ENCODE peak calls at places on chromosomes 6 and 20, in six cellular contexts. T is lung, C is stomach, M is testis, S is neuronal stem cell, G is upper lobe of right lung. L is an unnamed sample.

GRCh38 chr6:26224940-26225847 is 138.0 kb downstream of the HFE start:
- DNase-seq in T (no peak), C (no peak), M (no peak), S (peak; percentile 85), G (no peak), L (no peak)

GRCh38 chr20:5397418-5397817 is 80.7 kb upstream of the PROKR2 start:
- DNase-seq in T (no peak), C (no peak), M (no peak), S (no peak), G (no peak), L (no peak)

GRCh38 chr6:2988426-2989331 is 11.0 kb upstream of the NQO2 start:
- DNase-seq in T (peak; percentile 89), C (peak; percentile 88), M (peak; percentile 91), S (peak; percentile 88), G (peak; percentile 95), L (peak; percentile 89)

GRCh38 chr20:1430004-1430451 is 36.6 kb downstream of the NSFL1C start:
- DNase-seq in T (no peak), C (no peak), M (no peak), S (no peak), G (no peak), L (no peak)

GRCh38 chr20:652611-653109 is 340 bp downstream of the SRXN1 start:
- DNase-seq in T (no peak), C (peak; percentile 33), M (peak; percentile 42), S (no peak), G (peak; percentile 79), L (peak; percentile 39)

GRCh38 chr6:27505209-27506027 is 32.5 kb upstream of the ZNF184 start:
- DNase-seq in T (no peak), C (no peak), M (peak; percentile 80), S (peak; percentile 27), G (no peak), L (peak; percentile 68)

GRCh38 chr20:63685269-63686026 is 11.0 kb upstream of the TNFRSF6B start:
- DNase-seq in T (no peak), C (no peak), M (no peak), S (no peak), G (no peak), L (no peak)

GRCh38 chr20:33059136-33059535 is 5.4 kb downstream of the BPIFB3 start:
- DNase-seq in T (no peak), C (no peak), M (no peak), S (no peak), G (peak; percentile 9), L (no peak)

GRCh38 chr6:37566209-37566859 is 66.6 kb upstream of the CCDC167 start:
- DNase-seq in T (peak; percentile 34), C (peak; percentile 63), M (peak; percentile 70), S (peak; percentile 80), G (peak; percentile 69), L (peak; percentile 50)

GRCh38 chr6:37704066-37704465 is 6.4 kb upstream of the MDGA1 start:
- DNase-seq in T (no peak), C (no peak), M (no peak), S (no peak), G (no peak), L (no peak)

GRCh38 chr6:137258170-137258569 is 39.0 kb upstream of the IFNGR1 start:
- DNase-seq in T (no peak), C (no peak), M (no peak), S (no peak), G (no peak), L (peak; percentile 46)

GRCh38 chr20:21609221-21609620 is 95.4 kb upstream of the NKX2-2 start:
- DNase-seq in T (no peak), C (no peak), M (no peak), S (no peak), G (no peak), L (no peak)

GRCh38 chr6:75502884-75503283 is 9.3 kb upstream of the FILIP1 start:
- DNase-seq in T (no peak), C (no peak), M (no peak), S (no peak), G (no peak), L (no peak)

GRCh38 chr6:18488526-18489270 is 101.5 kb downstream of the RNF144B start:
- DNase-seq in T (no peak), C (no peak), M (no peak), S (no peak), G (no peak), L (no peak)

GRCh38 chr20:63493563-63494020 is 5.3 kb downstream of the EEF1A2 start:
- DNase-seq in T (no peak), C (no peak), M (no peak), S (no peak), G (no peak), L (no peak)

GRCh38 chr20:63355781-63356295 is 5.3 kb downstream of the CHRNA4 start:
- DNase-seq in T (no peak), C (no peak), M (no peak), S (no peak), G (no peak), L (no peak)

GRCh38 chr6:168216741-168217140 is 102.8 kb downstream of the DACT2 start:
- DNase-seq in T (no peak), C (no peak), M (no peak), S (peak; percentile 72), G (no peak), L (no peak)

GRCh38 chr6:145529582-145529981 is 205.7 kb downstream of the EPM2A start:
- DNase-seq in T (no peak), C (peak; percentile 47), M (no peak), S (no peak), G (no peak), L (peak; percentile 7)

GRCh38 chr20:6828794-6829423 is 61.4 kb downstream of the BMP2 start:
- DNase-seq in T (peak; percentile 59), C (peak; percentile 78), M (peak; percentile 87), S (peak; percentile 67), G (no peak), L (peak; percentile 72)

GRCh38 chr6:128112494-128112893 is 211.6 kb upstream of the THEMIS start:
- DNase-seq in T (no peak), C (no peak), M (no peak), S (no peak), G (no peak), L (no peak)

GRCh38 chr20:1844723-1845523 is 50.3 kb upstream of the SIRPA start:
- DNase-seq in T (peak; percentile 50), C (peak; percentile 35), M (peak; percentile 36), S (no peak), G (peak; percentile 75), L (no peak)

GRCh38 chr6:96721227-96721626 is 116.0 kb downstream of the GPR63 start:
- DNase-seq in T (no peak), C (no peak), M (no peak), S (no peak), G (no peak), L (no peak)

GRCh38 chr6:17863971-17864754 is 123.3 kb downstream of the KIF13A start:
- DNase-seq in T (no peak), C (no peak), M (no peak), S (no peak), G (no peak), L (no peak)

GRCh38 chr6:112050417-112050816 is 3.5 kb upstream of the CCN6 start:
- DNase-seq in T (no peak), C (no peak), M (no peak), S (no peak), G (no peak), L (no peak)

GRCh38 chr6:112058243-112058642 is 4.3 kb downstream of the CCN6 start:
- DNase-seq in T (no peak), C (no peak), M (no peak), S (no peak), G (no peak), L (no peak)

GRCh38 chr6:112058673-112059072 is 4.8 kb downstream of the CCN6 start:
- DNase-seq in T (no peak), C (no peak), M (no peak), S (no peak), G (no peak), L (no peak)

GRCh38 chr6:112054001-112054400 is at the start of gene CCN6:
- DNase-seq in T (no peak), C (no peak), M (no peak), S (no peak), G (no peak), L (no peak)

GRCh38 chr6:112054520-112055160 is 736 bp downstream of the CCN6 start:
- DNase-seq in T (no peak), C (no peak), M (no peak), S (no peak), G (no peak), L (no peak)
- H3K27ac ChIP-seq in T (no peak overlapping the region), C (peak overlapping the region; percentile 8), M (no peak overlapping the region), S (no peak overlapping the region), G (no peak overlapping the region), L (no peak overlapping the region)

GRCh38 chr6:45460166-45460565 is 82.4 kb upstream of the SUPT3H start:
- DNase-seq in T (no peak), C (no peak), M (no peak), S (no peak), G (no peak), L (no peak)
- H3K4me1 ChIP-seq in T (no peaks in the 10 kb centered on the region), C (no peaks in the 10 kb centered on the region), M (no peaks in the 10 kb centered on the region), S (no peaks in the 10 kb centered on the region), G (no peaks in the 10 kb centered on the region), L (no peaks in the 10 kb centered on the region)

DNA sequence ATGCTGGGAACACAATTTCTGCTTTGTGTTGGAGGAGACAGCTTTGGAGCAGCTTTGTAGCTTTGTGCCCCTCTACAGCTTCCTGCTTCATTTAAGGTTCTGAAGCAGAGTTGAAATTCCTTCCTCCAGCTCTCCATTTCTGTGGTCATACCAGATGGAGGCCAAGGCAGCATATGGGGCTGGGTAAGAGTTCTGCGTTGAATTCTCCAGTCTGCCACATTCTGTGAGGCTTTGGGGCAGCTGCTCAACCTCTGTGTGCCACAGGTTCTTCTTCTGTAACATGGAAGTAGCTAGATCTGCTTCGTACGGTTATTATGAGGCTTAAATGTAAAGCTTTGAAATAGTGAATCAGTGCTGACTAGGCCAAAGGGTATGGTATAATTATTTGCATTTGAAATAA is 2.9 kb upstream of the TRIM26 start:
- DNase-seq in T (no peak), C (no peak), M (no peak), S (no peak), G (no peak), L (no peak)
- H3K27ac ChIP-seq in T (no peak overlapping the region), C (no peak overlapping the region), M (no peak overlapping the region), S (no peak overlapping the region), G (no peak overlapping the region), L (no peak overlapping the region)

GRCh38 chr20:47156431-47156841 is 200.1 kb downstream of the ZMYND8 start:
- DNase-seq in T (peak; percentile 46), C (no peak), M (no peak), S (no peak), G (no peak), L (no peak)
- H3K4me1 ChIP-seq in T (no peaks in the 10 kb centered on the region), C (no peaks in the 10 kb centered on the region), M (no peaks in the 10 kb centered on the region), S (no peaks in the 10 kb centered on the region), G (no peaks in the 10 kb centered on the region), L (no peaks in the 10 kb centered on the region)

GRCh38 chr20:44450279-44450937 is 25.3 kb upstream of the TTPAL start:
- DNase-seq in T (no peak), C (no peak), M (no peak), S (no peak), G (no peak), L (no peak)
- H3K27ac ChIP-seq in T (peak overlapping the region; percentile 72), C (no peak overlapping the region), M (no peak overlapping the region), S (no peak overlapping the region), G (peak overlapping the region; percentile 31), L (no peak overlapping the region)

GRCh38 chr6:114281496-114281895 is 61.3 kb downstream of the HS3ST5 start:
- DNase-seq in T (no peak), C (no peak), M (no peak), S (no peak), G (no peak), L (no peak)
- H3K4me1 ChIP-seq in T (no peaks in the 10 kb centered on the region), C (no peaks in the 10 kb centered on the region), M (no peaks in the 10 kb centered on the region), S (peaks cover 6% of the 10 kb centered on the region), G (no peaks in the 10 kb centered on the region), L (no peaks in the 10 kb centered on the region)

L was measured in body of pancreas.